ENCODE peak calls at places on chromosomes 6 and 20, in seven cellular contexts. One of them, this sample, is unnamed.

GRCh38 chr20:45346851-45347250 is 1.4 kb downstream of the SDC4 start:
- DNase-seq in heart left ventricle: no peak
- DNase-seq in IMR-90: no peak
- DNase-seq in uterus: no peak
- DNase-seq in lower leg skin: no peak
- DNase-seq in transverse colon: no peak
- DNase-seq in A549: no peak
- DNase-seq in this sample: no peak

GRCh38 chr6:32982084-32982701 is 13.8 kb downstream of the BRD2 start:
- DNase-seq in lower leg skin: no peak
- DNase-seq in heart left ventricle: no peak
- DNase-seq in IMR-90: no peak
- DNase-seq in transverse colon: no peak
- DNase-seq in uterus: no peak
- DNase-seq in A549: no peak
- DNase-seq in this sample: no peak

GRCh38 chr6:98310408-98310807 is 524.0 kb upstream of the POU3F2 start:
- DNase-seq in uterus: no peak
- DNase-seq in IMR-90: no peak
- DNase-seq in heart left ventricle: no peak
- DNase-seq in lower leg skin: no peak
- DNase-seq in A549: no peak
- DNase-seq in transverse colon: no peak
- DNase-seq in this sample: no peak

GRCh38 chr6:43077981-43078411 is 1.9 kb downstream of the PTK7 start:
- DNase-seq in transverse colon: no peak
- DNase-seq in uterus: peak; percentile 58
- DNase-seq in A549: no peak
- DNase-seq in heart left ventricle: no peak
- DNase-seq in lower leg skin: no peak
- DNase-seq in IMR-90: peak; percentile 67
- DNase-seq in this sample: no peak

GRCh38 chr6:56816393-56816792 is 138.5 kb upstream of the BEND6 start:
- DNase-seq in lower leg skin: no peak
- DNase-seq in A549: no peak
- DNase-seq in IMR-90: no peak
- DNase-seq in uterus: no peak
- DNase-seq in transverse colon: no peak
- DNase-seq in heart left ventricle: no peak
- DNase-seq in this sample: no peak

GRCh38 chr6:42378536-42378935 is 73.2 kb downstream of the TRERF1 start:
- DNase-seq in IMR-90: no peak
- DNase-seq in lower leg skin: no peak
- DNase-seq in A549: no peak
- DNase-seq in transverse colon: no peak
- DNase-seq in heart left ventricle: no peak
- DNase-seq in uterus: no peak
- DNase-seq in this sample: no peak

GRCh38 chr6:16148498-16148897 is 19.6 kb downstream of the MYLIP start:
- DNase-seq in A549: no peak
- DNase-seq in lower leg skin: no peak
- DNase-seq in uterus: no peak
- DNase-seq in transverse colon: peak; percentile 66
- DNase-seq in IMR-90: no peak
- DNase-seq in heart left ventricle: no peak
- DNase-seq in this sample: no peak

GRCh38 chr6:13436691-13437568 is 50.5 kb downstream of the GFOD1 start:
- DNase-seq in IMR-90: no peak
- DNase-seq in lower leg skin: peak; percentile 31
- DNase-seq in uterus: no peak
- DNase-seq in A549: no peak
- DNase-seq in heart left ventricle: no peak
- DNase-seq in transverse colon: no peak
- DNase-seq in this sample: no peak

GRCh38 chr6:24568687-24569086 is 73.9 kb downstream of the ALDH5A1 start:
- DNase-seq in heart left ventricle: no peak
- DNase-seq in uterus: no peak
- DNase-seq in A549: no peak
- DNase-seq in lower leg skin: no peak
- DNase-seq in IMR-90: no peak
- DNase-seq in transverse colon: no peak
- DNase-seq in this sample: no peak

DNA sequence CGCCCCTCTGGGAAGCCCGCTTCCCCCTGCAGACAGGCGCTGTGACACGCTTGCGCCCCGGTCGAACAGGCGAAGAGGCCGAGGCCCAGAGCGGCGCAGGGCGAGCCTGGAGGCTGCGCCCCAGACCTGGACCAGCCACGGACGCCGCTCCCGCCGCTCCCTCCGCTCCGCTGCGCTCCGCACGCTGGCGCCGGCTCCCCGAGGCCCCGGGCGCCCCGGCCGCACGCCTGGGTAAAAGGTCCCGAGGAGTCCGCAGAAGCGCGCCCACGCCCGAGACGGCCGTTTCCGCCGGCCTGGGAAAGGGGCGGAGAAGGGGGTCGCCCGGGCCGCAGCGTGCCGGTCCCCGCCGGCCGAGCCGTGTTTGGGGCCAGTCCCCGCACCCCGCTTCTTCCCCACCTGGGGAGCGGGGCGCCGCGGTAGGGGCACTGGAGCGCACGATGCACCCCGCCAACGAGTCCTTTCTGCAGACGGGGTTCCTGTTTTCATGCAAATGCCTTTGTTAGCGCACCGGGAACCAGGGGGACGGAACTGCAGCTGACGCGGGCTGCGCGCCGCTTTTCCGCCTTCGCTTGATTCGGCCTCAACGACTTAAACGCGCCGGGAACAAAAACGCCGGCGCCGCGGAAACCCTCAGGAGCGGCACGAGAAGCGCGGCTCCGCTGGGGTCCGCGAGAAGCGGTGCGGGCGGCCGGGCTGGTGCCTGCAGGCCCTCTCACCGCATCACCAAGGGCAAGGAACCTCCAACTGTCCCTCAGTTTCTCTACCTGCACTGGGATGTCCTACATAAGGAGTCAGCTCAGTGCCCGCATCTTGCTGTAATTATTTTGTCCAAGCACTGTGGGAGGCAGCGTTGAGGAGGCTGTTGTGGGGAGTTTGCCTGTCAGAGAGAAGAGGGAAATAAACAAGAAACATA is 91.7 kb upstream of the SIRPA start:
- DNase-seq in IMR-90: peak; percentile 60
- DNase-seq in lower leg skin: peak; percentile 90
- DNase-seq in A549: no peak
- DNase-seq in uterus: no peak
- DNase-seq in heart left ventricle: peak; percentile 79
- DNase-seq in transverse colon: peak; percentile 58
- DNase-seq in this sample: no peak
- TF ChIP-seq POLR2A in IMR-90: no peak
- TF ChIP-seq POLR2A in lower leg skin: no peak
- TF ChIP-seq POLR2A in A549: no peak
- TF ChIP-seq POLR2A in uterus: no peak
- TF ChIP-seq POLR2A in heart left ventricle: no peak
- TF ChIP-seq POLR2A in transverse colon: peak; percentile 63
- TF ChIP-seq POLR2A in this sample: no peak

DNA sequence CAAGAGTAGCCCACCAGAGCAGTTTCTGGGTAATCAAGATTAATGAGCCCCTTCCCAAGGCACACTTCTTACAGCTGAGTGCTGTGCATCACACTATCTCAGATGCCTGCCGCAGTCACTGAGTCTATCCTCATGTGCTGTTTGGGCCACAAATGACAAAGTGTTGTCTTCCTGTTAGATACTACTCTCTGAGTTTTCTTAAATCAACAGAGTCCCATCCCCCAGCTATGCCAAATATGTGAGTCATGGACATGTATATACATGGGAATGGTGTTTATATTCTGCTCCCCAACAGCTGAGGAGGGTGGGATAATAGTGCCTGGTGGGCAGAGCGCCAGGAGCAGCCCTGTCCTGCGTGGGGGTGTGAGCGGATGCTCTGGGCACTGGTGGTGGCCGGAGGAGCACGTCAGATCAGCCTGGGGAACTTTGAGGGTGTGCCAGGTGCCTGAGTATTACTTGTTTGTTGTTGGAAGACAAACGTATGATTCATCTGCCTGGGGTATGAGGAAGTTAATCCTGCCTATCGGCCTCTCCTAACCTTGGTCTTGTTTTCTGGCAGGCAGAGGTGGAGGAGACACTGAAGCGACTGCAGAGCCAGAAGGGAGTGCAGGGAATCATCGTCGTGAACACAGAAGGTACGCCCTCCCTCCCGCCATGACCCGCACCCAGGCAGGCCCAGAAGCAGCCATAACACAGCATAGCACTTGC is 9.6 kb downstream of the DYNLRB1 start:
- DNase-seq in heart left ventricle: peak; percentile 48
- DNase-seq in lower leg skin: peak; percentile 96
- DNase-seq in transverse colon: peak; percentile 90
- DNase-seq in IMR-90: peak; percentile 100
- DNase-seq in uterus: peak; percentile 90
- DNase-seq in A549: peak; percentile 97
- DNase-seq in this sample: peak; percentile 29
- TF ChIP-seq POLR2A in heart left ventricle: no peak
- TF ChIP-seq POLR2A in lower leg skin: no peak
- TF ChIP-seq POLR2A in transverse colon: peak; percentile 63
- TF ChIP-seq POLR2A in IMR-90: peak; percentile 54
- TF ChIP-seq POLR2A in uterus: no peak
- TF ChIP-seq POLR2A in A549: no peak
- TF ChIP-seq POLR2A in this sample: no peak

GRCh38 chr6:31655349-31656237 is at the start of gene APOM:
- DNase-seq in A549: no peak
- DNase-seq in lower leg skin: no peak
- DNase-seq in IMR-90: no peak
- DNase-seq in transverse colon: no peak
- DNase-seq in heart left ventricle: no peak
- DNase-seq in uterus: no peak
- DNase-seq in this sample: no peak

GRCh38 chr6:31657406-31658157 is 1.9 kb downstream of the APOM start:
- DNase-seq in A549: no peak
- DNase-seq in IMR-90: no peak
- DNase-seq in uterus: no peak
- DNase-seq in transverse colon: no peak
- DNase-seq in lower leg skin: no peak
- DNase-seq in heart left ventricle: no peak
- DNase-seq in this sample: peak; percentile 60

GRCh38 chr6:31654574-31655348 is 933 bp upstream of the APOM start:
- DNase-seq in IMR-90: no peak
- DNase-seq in lower leg skin: no peak
- DNase-seq in A549: no peak
- DNase-seq in heart left ventricle: no peak
- DNase-seq in transverse colon: no peak
- DNase-seq in uterus: no peak
- DNase-seq in this sample: no peak

GRCh38 chr6:31651602-31652191 is 764 bp downstream of the BAG6 start:
- DNase-seq in uterus: no peak
- DNase-seq in heart left ventricle: peak; percentile 79
- DNase-seq in IMR-90: peak; percentile 80
- DNase-seq in lower leg skin: peak; percentile 96
- DNase-seq in transverse colon: peak; percentile 80
- DNase-seq in A549: peak; percentile 58
- DNase-seq in this sample: peak; percentile 92

GRCh38 chr6:31652925-31653724 is 664 bp upstream of the BAG6 start:
- DNase-seq in lower leg skin: peak; percentile 97
- DNase-seq in uterus: peak; percentile 92
- DNase-seq in heart left ventricle: peak; percentile 90
- DNase-seq in A549: peak; percentile 87
- DNase-seq in IMR-90: no peak
- DNase-seq in transverse colon: peak; percentile 91
- DNase-seq in this sample: peak; percentile 98
- TF ChIP-seq POLR2A in lower leg skin: no peak
- TF ChIP-seq POLR2A in uterus: no peak
- TF ChIP-seq POLR2A in heart left ventricle: peak; percentile 31
- TF ChIP-seq POLR2A in A549: no peak
- TF ChIP-seq POLR2A in IMR-90: no peak
- TF ChIP-seq POLR2A in transverse colon: peak; percentile 83
- TF ChIP-seq POLR2A in this sample: peak; percentile 52

DNA sequence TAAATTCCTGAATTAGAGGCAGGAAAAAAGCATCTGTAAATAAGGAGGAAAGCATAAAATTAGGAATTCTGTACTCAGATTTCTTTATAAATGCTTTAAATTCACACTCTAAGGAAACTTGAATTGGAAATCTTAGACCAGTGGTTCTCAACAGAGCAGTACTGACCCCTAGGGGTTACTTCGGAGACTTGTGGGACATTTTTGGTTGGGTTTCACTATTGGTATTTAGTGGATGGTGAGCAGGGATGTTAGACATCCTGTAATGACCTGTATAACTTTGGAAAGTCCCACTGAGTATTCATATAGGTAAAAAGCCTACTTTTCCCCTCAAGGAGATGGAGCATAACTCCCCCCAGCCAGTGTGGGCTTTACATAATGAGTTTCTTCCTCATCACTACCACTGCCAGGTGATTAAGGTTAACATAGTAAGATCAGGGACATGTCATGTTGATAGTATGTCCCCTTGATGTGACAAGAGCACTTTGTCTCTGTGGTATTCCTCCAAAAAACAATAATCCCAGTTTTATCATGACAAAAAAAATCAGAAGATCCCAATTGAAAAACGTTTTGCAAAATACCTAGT is 31.0 kb downstream of the GLO1 start:
- DNase-seq in lower leg skin: no peak
- DNase-seq in IMR-90: peak; percentile 76
- DNase-seq in transverse colon: peak; percentile 18
- DNase-seq in heart left ventricle: no peak
- DNase-seq in A549: peak; percentile 56
- DNase-seq in uterus: no peak
- DNase-seq in this sample: peak; percentile 62
- TF ChIP-seq POLR2A in lower leg skin: no peak
- TF ChIP-seq POLR2A in IMR-90: no peak
- TF ChIP-seq POLR2A in transverse colon: no peak
- TF ChIP-seq POLR2A in heart left ventricle: no peak
- TF ChIP-seq POLR2A in A549: no peak
- TF ChIP-seq POLR2A in uterus: no peak
- TF ChIP-seq POLR2A in this sample: no peak

GRCh38 chr6:27893059-27893835 is 18.9 kb downstream of the OR2B2 start:
- DNase-seq in uterus: peak; percentile 42
- DNase-seq in IMR-90: peak; percentile 99
- DNase-seq in A549: peak; percentile 83
- DNase-seq in heart left ventricle: peak; percentile 80
- DNase-seq in lower leg skin: peak; percentile 96
- DNase-seq in transverse colon: peak; percentile 93
- DNase-seq in this sample: peak; percentile 98
- TF ChIP-seq POLR2A in uterus: peak; percentile 71
- TF ChIP-seq POLR2A in IMR-90: peak; percentile 99
- TF ChIP-seq POLR2A in A549: peak; percentile 97
- TF ChIP-seq POLR2A in heart left ventricle: no peak
- TF ChIP-seq POLR2A in lower leg skin: no peak
- TF ChIP-seq POLR2A in transverse colon: peak; percentile 99
- TF ChIP-seq POLR2A in this sample: peak; percentile 99

DNA sequence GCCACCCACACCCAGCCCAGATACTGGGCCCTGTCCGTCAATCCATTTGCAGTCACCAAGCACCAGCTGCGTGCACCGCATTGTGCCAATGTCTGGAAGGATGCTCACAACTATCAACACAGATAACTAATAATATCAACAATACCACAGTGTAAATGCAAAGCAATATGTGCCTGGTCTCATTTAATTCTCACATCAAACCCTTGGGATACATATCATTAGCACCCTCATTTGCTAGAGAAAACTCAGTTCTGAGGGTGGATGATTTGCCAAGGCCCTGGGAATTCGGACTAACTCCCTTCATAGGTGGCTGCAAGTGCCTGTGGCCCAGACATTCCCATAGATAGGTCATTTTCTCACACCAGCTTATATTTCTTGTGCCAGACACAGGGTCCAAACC is 14.5 kb downstream of the RIPOR3 start:
- DNase-seq in uterus: no peak
- DNase-seq in heart left ventricle: no peak
- DNase-seq in IMR-90: no peak
- DNase-seq in A549: no peak
- DNase-seq in lower leg skin: no peak
- DNase-seq in transverse colon: no peak
- DNase-seq in this sample: no peak
- TF ChIP-seq POLR2A in uterus: no peak
- TF ChIP-seq POLR2A in heart left ventricle: no peak
- TF ChIP-seq POLR2A in IMR-90: no peak
- TF ChIP-seq POLR2A in A549: no peak
- TF ChIP-seq POLR2A in lower leg skin: no peak
- TF ChIP-seq POLR2A in transverse colon: no peak
- TF ChIP-seq POLR2A in this sample: no peak

This sample was measured in erythroblast.